ENCODE peak calls at places on chromosome 9, in nine cellular contexts. One of them, this sample, is unnamed.

GRCh38 chr9:133849076-133849670 is 111.0 kb upstream of the SARDH start:
- DNase-seq in germinal center: no peak
- DNase-seq in NCI-H2171 treated with DMSO at 0.1 percent for 48 hours: no peak
- DNase-seq in activated T-helper 1 cell treated with Interleukin-2 at 50 U/mL for 16 hours: no peak
- DNase-seq in NCI-H526: no peak
- DNase-seq in foreskin fibroblast: no peak
- DNase-seq in A549: no peak
- DNase-seq in activated CD4-positive, alpha-beta T cell treated with anti-CD3 and anti-CD28 coated beads, Interleukin-2, amount 50 U/mL, for 1 hour: no peak
- DNase-seq in kidney tubule cell: no peak
- DNase-seq in this sample: no peak

GRCh38 chr9:85524531-85524930 is 217.2 kb downstream of the AGTPBP1 start:
- DNase-seq in germinal center: no peak
- DNase-seq in NCI-H2171 treated with DMSO at 0.1 percent for 48 hours: no peak
- DNase-seq in activated T-helper 1 cell treated with Interleukin-2 at 50 U/mL for 16 hours: no peak
- DNase-seq in NCI-H526: no peak
- DNase-seq in foreskin fibroblast: no peak
- DNase-seq in A549: no peak
- DNase-seq in activated CD4-positive, alpha-beta T cell treated with anti-CD3 and anti-CD28 coated beads, Interleukin-2, amount 50 U/mL, for 1 hour: no peak
- DNase-seq in kidney tubule cell: no peak
- DNase-seq in this sample: no peak

GRCh38 chr9:114446036-114446435 is 58.3 kb upstream of the AKNA start:
- DNase-seq in germinal center: no peak
- DNase-seq in NCI-H2171 treated with DMSO at 0.1 percent for 48 hours: no peak
- DNase-seq in activated T-helper 1 cell treated with Interleukin-2 at 50 U/mL for 16 hours: no peak
- DNase-seq in NCI-H526: no peak
- DNase-seq in foreskin fibroblast: peak; percentile 35
- DNase-seq in A549: no peak
- DNase-seq in activated CD4-positive, alpha-beta T cell treated with anti-CD3 and anti-CD28 coated beads, Interleukin-2, amount 50 U/mL, for 1 hour: no peak
- DNase-seq in kidney tubule cell: peak; percentile 10
- DNase-seq in this sample: peak; percentile 59

GRCh38 chr9:129964901-129965734 is 77.9 kb downstream of the FNBP1 start:
- DNase-seq in germinal center: no peak
- DNase-seq in NCI-H2171 treated with DMSO at 0.1 percent for 48 hours: no peak
- DNase-seq in activated T-helper 1 cell treated with Interleukin-2 at 50 U/mL for 16 hours: no peak
- DNase-seq in NCI-H526: no peak
- DNase-seq in foreskin fibroblast: peak; percentile 74
- DNase-seq in A549: no peak
- DNase-seq in activated CD4-positive, alpha-beta T cell treated with anti-CD3 and anti-CD28 coated beads, Interleukin-2, amount 50 U/mL, for 1 hour: no peak
- DNase-seq in kidney tubule cell: no peak
- DNase-seq in this sample: peak; percentile 83

GRCh38 chr9:134413890-134414731 is 87.9 kb downstream of the RXRA start:
- DNase-seq in germinal center: no peak
- DNase-seq in NCI-H2171 treated with DMSO at 0.1 percent for 48 hours: peak; percentile 33
- DNase-seq in activated T-helper 1 cell treated with Interleukin-2 at 50 U/mL for 16 hours: no peak
- DNase-seq in NCI-H526: peak; percentile 44
- DNase-seq in foreskin fibroblast: peak; percentile 47
- DNase-seq in A549: peak; percentile 87
- DNase-seq in activated CD4-positive, alpha-beta T cell treated with anti-CD3 and anti-CD28 coated beads, Interleukin-2, amount 50 U/mL, for 1 hour: no peak
- DNase-seq in kidney tubule cell: peak; percentile 81
- DNase-seq in this sample: peak; percentile 90

GRCh38 chr9:132854832-132855231 is 23.3 kb downstream of the AK8 start:
- DNase-seq in germinal center: no peak
- DNase-seq in NCI-H2171 treated with DMSO at 0.1 percent for 48 hours: no peak
- DNase-seq in activated T-helper 1 cell treated with Interleukin-2 at 50 U/mL for 16 hours: no peak
- DNase-seq in NCI-H526: no peak
- DNase-seq in foreskin fibroblast: no peak
- DNase-seq in A549: no peak
- DNase-seq in activated CD4-positive, alpha-beta T cell treated with anti-CD3 and anti-CD28 coated beads, Interleukin-2, amount 50 U/mL, for 1 hour: no peak
- DNase-seq in kidney tubule cell: no peak
- DNase-seq in this sample: no peak

GRCh38 chr9:95073042-95073607 is 244.4 kb downstream of the FANCC start:
- DNase-seq in germinal center: no peak
- DNase-seq in NCI-H2171 treated with DMSO at 0.1 percent for 48 hours: no peak
- DNase-seq in activated T-helper 1 cell treated with Interleukin-2 at 50 U/mL for 16 hours: no peak
- DNase-seq in NCI-H526: peak; percentile 11
- DNase-seq in foreskin fibroblast: peak; percentile 24
- DNase-seq in A549: no peak
- DNase-seq in activated CD4-positive, alpha-beta T cell treated with anti-CD3 and anti-CD28 coated beads, Interleukin-2, amount 50 U/mL, for 1 hour: no peak
- DNase-seq in kidney tubule cell: peak; percentile 28
- DNase-seq in this sample: peak; percentile 38

GRCh38 chr9:78541868-78542267 is 244.9 kb downstream of the PSAT1 start:
- DNase-seq in germinal center: no peak
- DNase-seq in NCI-H2171 treated with DMSO at 0.1 percent for 48 hours: no peak
- DNase-seq in activated T-helper 1 cell treated with Interleukin-2 at 50 U/mL for 16 hours: no peak
- DNase-seq in NCI-H526: peak; percentile 8
- DNase-seq in foreskin fibroblast: no peak
- DNase-seq in A549: no peak
- DNase-seq in activated CD4-positive, alpha-beta T cell treated with anti-CD3 and anti-CD28 coated beads, Interleukin-2, amount 50 U/mL, for 1 hour: no peak
- DNase-seq in kidney tubule cell: peak; percentile 57
- DNase-seq in this sample: no peak

GRCh38 chr9:92463989-92464388 is 18.3 kb downstream of the ASPN start:
- DNase-seq in germinal center: no peak
- DNase-seq in NCI-H2171 treated with DMSO at 0.1 percent for 48 hours: no peak
- DNase-seq in activated T-helper 1 cell treated with Interleukin-2 at 50 U/mL for 16 hours: no peak
- DNase-seq in NCI-H526: no peak
- DNase-seq in foreskin fibroblast: peak; percentile 88
- DNase-seq in A549: no peak
- DNase-seq in activated CD4-positive, alpha-beta T cell treated with anti-CD3 and anti-CD28 coated beads, Interleukin-2, amount 50 U/mL, for 1 hour: no peak
- DNase-seq in kidney tubule cell: peak; percentile 79
- DNase-seq in this sample: peak; percentile 90

GRCh38 chr9:124410321-124410913 is 4.8 kb downstream of the PSMB7 start:
- DNase-seq in germinal center: no peak
- DNase-seq in NCI-H2171 treated with DMSO at 0.1 percent for 48 hours: peak; percentile 17
- DNase-seq in activated T-helper 1 cell treated with Interleukin-2 at 50 U/mL for 16 hours: no peak
- DNase-seq in NCI-H526: no peak
- DNase-seq in foreskin fibroblast: no peak
- DNase-seq in A549: no peak
- DNase-seq in activated CD4-positive, alpha-beta T cell treated with anti-CD3 and anti-CD28 coated beads, Interleukin-2, amount 50 U/mL, for 1 hour: no peak
- DNase-seq in kidney tubule cell: peak; percentile 28
- DNase-seq in this sample: no peak

GRCh38 chr9:36986548-36987408 is 47.3 kb downstream of the PAX5 start:
- DNase-seq in germinal center: no peak
- DNase-seq in NCI-H2171 treated with DMSO at 0.1 percent for 48 hours: no peak
- DNase-seq in activated T-helper 1 cell treated with Interleukin-2 at 50 U/mL for 16 hours: no peak
- DNase-seq in NCI-H526: no peak
- DNase-seq in foreskin fibroblast: no peak
- DNase-seq in A549: no peak
- DNase-seq in activated CD4-positive, alpha-beta T cell treated with anti-CD3 and anti-CD28 coated beads, Interleukin-2, amount 50 U/mL, for 1 hour: no peak
- DNase-seq in kidney tubule cell: no peak
- DNase-seq in this sample: no peak

GRCh38 chr9:121672213-121672612 is 20.8 kb downstream of the DAB2IP start:
- DNase-seq in germinal center: no peak
- DNase-seq in NCI-H2171 treated with DMSO at 0.1 percent for 48 hours: no peak
- DNase-seq in activated T-helper 1 cell treated with Interleukin-2 at 50 U/mL for 16 hours: no peak
- DNase-seq in NCI-H526: no peak
- DNase-seq in foreskin fibroblast: no peak
- DNase-seq in A549: no peak
- DNase-seq in activated CD4-positive, alpha-beta T cell treated with anti-CD3 and anti-CD28 coated beads, Interleukin-2, amount 50 U/mL, for 1 hour: no peak
- DNase-seq in kidney tubule cell: no peak
- DNase-seq in this sample: no peak

GRCh38 chr9:98772364-98773155 is 23.8 kb downstream of the ANKS6 start:
- DNase-seq in germinal center: no peak
- DNase-seq in NCI-H2171 treated with DMSO at 0.1 percent for 48 hours: no peak
- DNase-seq in activated T-helper 1 cell treated with Interleukin-2 at 50 U/mL for 16 hours: no peak
- DNase-seq in NCI-H526: no peak
- DNase-seq in foreskin fibroblast: no peak
- DNase-seq in A549: no peak
- DNase-seq in activated CD4-positive, alpha-beta T cell treated with anti-CD3 and anti-CD28 coated beads, Interleukin-2, amount 50 U/mL, for 1 hour: no peak
- DNase-seq in kidney tubule cell: no peak
- DNase-seq in this sample: no peak

GRCh38 chr9:134987906-134988700 is 70.4 kb upstream of the FCN1 start:
- DNase-seq in germinal center: no peak
- DNase-seq in NCI-H2171 treated with DMSO at 0.1 percent for 48 hours: peak; percentile 38
- DNase-seq in activated T-helper 1 cell treated with Interleukin-2 at 50 U/mL for 16 hours: no peak
- DNase-seq in NCI-H526: no peak
- DNase-seq in foreskin fibroblast: no peak
- DNase-seq in A549: no peak
- DNase-seq in activated CD4-positive, alpha-beta T cell treated with anti-CD3 and anti-CD28 coated beads, Interleukin-2, amount 50 U/mL, for 1 hour: no peak
- DNase-seq in kidney tubule cell: no peak
- DNase-seq in this sample: no peak

GRCh38 chr9:114025760-114026159 is 52.3 kb downstream of the AMBP start:
- DNase-seq in germinal center: no peak
- DNase-seq in NCI-H2171 treated with DMSO at 0.1 percent for 48 hours: no peak
- DNase-seq in activated T-helper 1 cell treated with Interleukin-2 at 50 U/mL for 16 hours: no peak
- DNase-seq in NCI-H526: no peak
- DNase-seq in foreskin fibroblast: no peak
- DNase-seq in A549: no peak
- DNase-seq in activated CD4-positive, alpha-beta T cell treated with anti-CD3 and anti-CD28 coated beads, Interleukin-2, amount 50 U/mL, for 1 hour: no peak
- DNase-seq in kidney tubule cell: no peak
- DNase-seq in this sample: no peak

GRCh38 chr9:125246261-125246667 is 5.1 kb upstream of the HSPA5 start:
- DNase-seq in germinal center: no peak
- DNase-seq in NCI-H2171 treated with DMSO at 0.1 percent for 48 hours: no peak
- DNase-seq in activated T-helper 1 cell treated with Interleukin-2 at 50 U/mL for 16 hours: no peak
- DNase-seq in NCI-H526: no peak
- DNase-seq in foreskin fibroblast: no peak
- DNase-seq in A549: no peak
- DNase-seq in activated CD4-positive, alpha-beta T cell treated with anti-CD3 and anti-CD28 coated beads, Interleukin-2, amount 50 U/mL, for 1 hour: no peak
- DNase-seq in kidney tubule cell: no peak
- DNase-seq in this sample: no peak

GRCh38 chr9:136835162-136835931 is 6.9 kb upstream of the AJM1 start:
- DNase-seq in germinal center: no peak
- DNase-seq in NCI-H2171 treated with DMSO at 0.1 percent for 48 hours: no peak
- DNase-seq in activated T-helper 1 cell treated with Interleukin-2 at 50 U/mL for 16 hours: no peak
- DNase-seq in NCI-H526: no peak
- DNase-seq in foreskin fibroblast: no peak
- DNase-seq in A549: no peak
- DNase-seq in activated CD4-positive, alpha-beta T cell treated with anti-CD3 and anti-CD28 coated beads, Interleukin-2, amount 50 U/mL, for 1 hour: no peak
- DNase-seq in kidney tubule cell: no peak
- DNase-seq in this sample: no peak

GRCh38 chr9:36401179-36401740 is 1.2 kb upstream of the RNF38 start:
- DNase-seq in germinal center: peak; percentile 94
- DNase-seq in NCI-H2171 treated with DMSO at 0.1 percent for 48 hours: no peak
- DNase-seq in activated T-helper 1 cell treated with Interleukin-2 at 50 U/mL for 16 hours: no peak
- DNase-seq in NCI-H526: peak; percentile 95
- DNase-seq in foreskin fibroblast: peak; percentile 78
- DNase-seq in A549: peak; percentile 88
- DNase-seq in activated CD4-positive, alpha-beta T cell treated with anti-CD3 and anti-CD28 coated beads, Interleukin-2, amount 50 U/mL, for 1 hour: peak; percentile 68
- DNase-seq in kidney tubule cell: peak; percentile 80
- DNase-seq in this sample: peak; percentile 72

GRCh38 chr9:19804431-19804830 is 15.6 kb upstream of the SLC24A2 start:
- DNase-seq in germinal center: no peak
- DNase-seq in NCI-H2171 treated with DMSO at 0.1 percent for 48 hours: no peak
- DNase-seq in activated T-helper 1 cell treated with Interleukin-2 at 50 U/mL for 16 hours: no peak
- DNase-seq in NCI-H526: no peak
- DNase-seq in foreskin fibroblast: no peak
- DNase-seq in A549: no peak
- DNase-seq in activated CD4-positive, alpha-beta T cell treated with anti-CD3 and anti-CD28 coated beads, Interleukin-2, amount 50 U/mL, for 1 hour: no peak
- DNase-seq in kidney tubule cell: no peak
- DNase-seq in this sample: no peak

GRCh38 chr9:647522-647921 is 194.0 kb upstream of the DMRT1 start:
- DNase-seq in germinal center: no peak
- DNase-seq in NCI-H2171 treated with DMSO at 0.1 percent for 48 hours: no peak
- DNase-seq in activated T-helper 1 cell treated with Interleukin-2 at 50 U/mL for 16 hours: no peak
- DNase-seq in NCI-H526: no peak
- DNase-seq in foreskin fibroblast: no peak
- DNase-seq in A549: no peak
- DNase-seq in activated CD4-positive, alpha-beta T cell treated with anti-CD3 and anti-CD28 coated beads, Interleukin-2, amount 50 U/mL, for 1 hour: no peak
- DNase-seq in kidney tubule cell: no peak
- DNase-seq in this sample: no peak

GRCh38 chr9:130845901-130846381 is 10.9 kb downstream of the ABL1 start:
- DNase-seq in germinal center: no peak
- DNase-seq in NCI-H2171 treated with DMSO at 0.1 percent for 48 hours: no peak
- DNase-seq in activated T-helper 1 cell treated with Interleukin-2 at 50 U/mL for 16 hours: no peak
- DNase-seq in NCI-H526: no peak
- DNase-seq in foreskin fibroblast: peak; percentile 74
- DNase-seq in A549: peak; percentile 23
- DNase-seq in activated CD4-positive, alpha-beta T cell treated with anti-CD3 and anti-CD28 coated beads, Interleukin-2, amount 50 U/mL, for 1 hour: no peak
- DNase-seq in kidney tubule cell: peak; percentile 39
- DNase-seq in this sample: peak; percentile 90

GRCh38 chr9:127173063-127173462 is 50.6 kb upstream of the ANGPTL2 start:
- DNase-seq in germinal center: no peak
- DNase-seq in NCI-H2171 treated with DMSO at 0.1 percent for 48 hours: no peak
- DNase-seq in activated T-helper 1 cell treated with Interleukin-2 at 50 U/mL for 16 hours: no peak
- DNase-seq in NCI-H526: no peak
- DNase-seq in foreskin fibroblast: no peak
- DNase-seq in A549: no peak
- DNase-seq in activated CD4-positive, alpha-beta T cell treated with anti-CD3 and anti-CD28 coated beads, Interleukin-2, amount 50 U/mL, for 1 hour: no peak
- DNase-seq in kidney tubule cell: no peak
- DNase-seq in this sample: no peak

GRCh38 chr9:119634036-119634435 is 264.8 kb upstream of the BRINP1 start:
- DNase-seq in germinal center: no peak
- DNase-seq in NCI-H2171 treated with DMSO at 0.1 percent for 48 hours: no peak
- DNase-seq in activated T-helper 1 cell treated with Interleukin-2 at 50 U/mL for 16 hours: no peak
- DNase-seq in NCI-H526: no peak
- DNase-seq in foreskin fibroblast: no peak
- DNase-seq in A549: no peak
- DNase-seq in activated CD4-positive, alpha-beta T cell treated with anti-CD3 and anti-CD28 coated beads, Interleukin-2, amount 50 U/mL, for 1 hour: no peak
- DNase-seq in kidney tubule cell: no peak
- DNase-seq in this sample: no peak

GRCh38 chr9:38024036-38024681 is 44.9 kb downstream of the SHB start:
- DNase-seq in germinal center: no peak
- DNase-seq in NCI-H2171 treated with DMSO at 0.1 percent for 48 hours: peak; percentile 1
- DNase-seq in activated T-helper 1 cell treated with Interleukin-2 at 50 U/mL for 16 hours: no peak
- DNase-seq in NCI-H526: peak; percentile 47
- DNase-seq in foreskin fibroblast: peak; percentile 66
- DNase-seq in A549: no peak
- DNase-seq in activated CD4-positive, alpha-beta T cell treated with anti-CD3 and anti-CD28 coated beads, Interleukin-2, amount 50 U/mL, for 1 hour: no peak
- DNase-seq in kidney tubule cell: no peak
- DNase-seq in this sample: peak; percentile 86

GRCh38 chr9:72915659-72916058 is 37.2 kb downstream of the ALDH1A1 start:
- DNase-seq in germinal center: no peak
- DNase-seq in NCI-H2171 treated with DMSO at 0.1 percent for 48 hours: no peak
- DNase-seq in activated T-helper 1 cell treated with Interleukin-2 at 50 U/mL for 16 hours: no peak
- DNase-seq in NCI-H526: no peak
- DNase-seq in foreskin fibroblast: no peak
- DNase-seq in A549: no peak
- DNase-seq in activated CD4-positive, alpha-beta T cell treated with anti-CD3 and anti-CD28 coated beads, Interleukin-2, amount 50 U/mL, for 1 hour: no peak
- DNase-seq in kidney tubule cell: no peak
- DNase-seq in this sample: no peak

GRCh38 chr9:133715866-133716563 is 22.1 kb downstream of the SARDH start:
- DNase-seq in germinal center: no peak
- DNase-seq in NCI-H2171 treated with DMSO at 0.1 percent for 48 hours: peak; percentile 65
- DNase-seq in activated T-helper 1 cell treated with Interleukin-2 at 50 U/mL for 16 hours: no peak
- DNase-seq in NCI-H526: no peak
- DNase-seq in foreskin fibroblast: no peak
- DNase-seq in A549: no peak
- DNase-seq in activated CD4-positive, alpha-beta T cell treated with anti-CD3 and anti-CD28 coated beads, Interleukin-2, amount 50 U/mL, for 1 hour: peak; percentile 46
- DNase-seq in kidney tubule cell: peak; percentile 22
- DNase-seq in this sample: no peak

GRCh38 chr9:109401169-109401989 is 80.5 kb upstream of the EPB41L4B start:
- DNase-seq in germinal center: peak; percentile 62
- DNase-seq in NCI-H2171 treated with DMSO at 0.1 percent for 48 hours: no peak
- DNase-seq in activated T-helper 1 cell treated with Interleukin-2 at 50 U/mL for 16 hours: no peak
- DNase-seq in NCI-H526: peak; percentile 80
- DNase-seq in foreskin fibroblast: no peak
- DNase-seq in A549: peak; percentile 67
- DNase-seq in activated CD4-positive, alpha-beta T cell treated with anti-CD3 and anti-CD28 coated beads, Interleukin-2, amount 50 U/mL, for 1 hour: no peak
- DNase-seq in kidney tubule cell: peak; percentile 52
- DNase-seq in this sample: peak; percentile 56

GRCh38 chr9:126228779-126229444 is 97.7 kb upstream of the MVB12B start:
- DNase-seq in germinal center: peak; percentile 78
- DNase-seq in NCI-H2171 treated with DMSO at 0.1 percent for 48 hours: peak; percentile 52
- DNase-seq in activated T-helper 1 cell treated with Interleukin-2 at 50 U/mL for 16 hours: peak; percentile 35
- DNase-seq in NCI-H526: peak; percentile 79
- DNase-seq in foreskin fibroblast: peak; percentile 53
- DNase-seq in A549: peak; percentile 76
- DNase-seq in activated CD4-positive, alpha-beta T cell treated with anti-CD3 and anti-CD28 coated beads, Interleukin-2, amount 50 U/mL, for 1 hour: peak; percentile 63
- DNase-seq in kidney tubule cell: peak; percentile 64
- DNase-seq in this sample: peak; percentile 65

GRCh38 chr9:12996971-12997370 is 222.2 kb downstream of the LURAP1L start:
- DNase-seq in germinal center: no peak
- DNase-seq in NCI-H2171 treated with DMSO at 0.1 percent for 48 hours: no peak
- DNase-seq in activated T-helper 1 cell treated with Interleukin-2 at 50 U/mL for 16 hours: no peak
- DNase-seq in NCI-H526: no peak
- DNase-seq in foreskin fibroblast: no peak
- DNase-seq in A549: no peak
- DNase-seq in activated CD4-positive, alpha-beta T cell treated with anti-CD3 and anti-CD28 coated beads, Interleukin-2, amount 50 U/mL, for 1 hour: no peak
- DNase-seq in kidney tubule cell: no peak
- DNase-seq in this sample: no peak

GRCh38 chr9:76302947-76303550 is 91.2 kb downstream of the RFK start:
- DNase-seq in germinal center: peak; percentile 43
- DNase-seq in NCI-H2171 treated with DMSO at 0.1 percent for 48 hours: peak; percentile 66
- DNase-seq in activated T-helper 1 cell treated with Interleukin-2 at 50 U/mL for 16 hours: no peak
- DNase-seq in NCI-H526: peak; percentile 48
- DNase-seq in foreskin fibroblast: peak; percentile 30
- DNase-seq in A549: peak; percentile 48
- DNase-seq in activated CD4-positive, alpha-beta T cell treated with anti-CD3 and anti-CD28 coated beads, Interleukin-2, amount 50 U/mL, for 1 hour: no peak
- DNase-seq in kidney tubule cell: peak; percentile 67
- DNase-seq in this sample: peak; percentile 62

GRCh38 chr9:105405514-105406131 is 42.2 kb upstream of the FSD1L start:
- DNase-seq in germinal center: peak; percentile 47
- DNase-seq in NCI-H2171 treated with DMSO at 0.1 percent for 48 hours: peak; percentile 97
- DNase-seq in activated T-helper 1 cell treated with Interleukin-2 at 50 U/mL for 16 hours: peak; percentile 17
- DNase-seq in NCI-H526: peak; percentile 40
- DNase-seq in foreskin fibroblast: peak; percentile 35
- DNase-seq in A549: no peak
- DNase-seq in activated CD4-positive, alpha-beta T cell treated with anti-CD3 and anti-CD28 coated beads, Interleukin-2, amount 50 U/mL, for 1 hour: peak; percentile 34
- DNase-seq in kidney tubule cell: peak; percentile 35
- DNase-seq in this sample: peak; percentile 63

This sample was measured in iris pigment epithelial cell.